ENCODE peak calls at places on chromosomes 12 and 14, in four cellular contexts. One of them, this sample, is unnamed.

GRCh38 chr12:67702136-67702535 is 53.6 kb downstream of the DYRK2 start:
- DNase-seq in HepG2: no peak
- DNase-seq in A549: no peak
- DNase-seq in HCT116: no peak
- DNase-seq in this sample: no peak

GRCh38 chr14:71322660-71323250 is 415.5 kb downstream of the PCNX1 start:
- DNase-seq in HCT116: no peak
- DNase-seq in A549: peak
- DNase-seq in HepG2: no peak
- DNase-seq in this sample: peak

GRCh38 chr12:116916714-116917114 is 6.0 kb downstream of the FBXW8 start:
- DNase-seq in HepG2: peak
- DNase-seq in HCT116: peak
- DNase-seq in A549: peak
- DNase-seq in this sample: peak

GRCh38 chr12:115035536-115036107 is 351.6 kb upstream of the TBX3 start:
- DNase-seq in HepG2: no peak
- DNase-seq in HCT116: no peak
- DNase-seq in A549: no peak
- DNase-seq in this sample: no peak

GRCh38 chr14:76768671-76769500 is 7.6 kb downstream of the VASH1 start:
- DNase-seq in HCT116: no peak
- DNase-seq in A549: no peak
- DNase-seq in HepG2: no peak
- DNase-seq in this sample: no peak

GRCh38 chr12:124595444-124595843 is 28.0 kb upstream of the NCOR2 start:
- DNase-seq in HCT116: no peak
- DNase-seq in HepG2: no peak
- DNase-seq in A549: no peak
- DNase-seq in this sample: no peak

GRCh38 chr12:24042651-24043050 is 93.2 kb upstream of the SOX5 start:
- DNase-seq in HepG2: peak
- DNase-seq in HCT116: no peak
- DNase-seq in A549: no peak
- DNase-seq in this sample: no peak

GRCh38 chr12:106978035-106978800 is 8.7 kb downstream of the MTERF2 start:
- DNase-seq in HepG2: peak
- DNase-seq in HCT116: no peak
- DNase-seq in A549: no peak
- DNase-seq in this sample: no peak

GRCh38 chr14:90924618-90925345 is 108.6 kb upstream of the TTC7B start:
- DNase-seq in HCT116: no peak
- DNase-seq in HepG2: no peak
- DNase-seq in A549: no peak
- DNase-seq in this sample: no peak

GRCh38 chr14:69204753-69205152 is 13.5 kb downstream of the EXD2 start:
- DNase-seq in A549: peak
- DNase-seq in HepG2: no peak
- DNase-seq in HCT116: no peak
- DNase-seq in this sample: no peak

GRCh38 chr12:15534322-15534721 is 212.0 kb downstream of the PTPRO start:
- DNase-seq in A549: no peak
- DNase-seq in HCT116: no peak
- DNase-seq in HepG2: no peak
- DNase-seq in this sample: peak

GRCh38 chr14:94020267-94020666 is 5.9 kb upstream of the OTUB2 start:
- DNase-seq in HepG2: no peak
- DNase-seq in HCT116: no peak
- DNase-seq in A549: no peak
- DNase-seq in this sample: no peak

GRCh38 chr12:92036771-92037453 is 108.7 kb downstream of the BTG1 start:
- DNase-seq in HCT116: no peak
- DNase-seq in A549: no peak
- DNase-seq in HepG2: no peak
- DNase-seq in this sample: no peak

GRCh38 chr12:103881261-103881660 is 40.2 kb upstream of the NT5DC3 start:
- DNase-seq in HCT116: no peak
- DNase-seq in A549: no peak
- DNase-seq in HepG2: peak
- DNase-seq in this sample: no peak

GRCh38 chr12:109458771-109459208 is 18.3 kb downstream of the KCTD10 start:
- DNase-seq in A549: no peak
- DNase-seq in HCT116: no peak
- DNase-seq in HepG2: no peak
- DNase-seq in this sample: no peak

GRCh38 chr14:53338192-53338591 is 185.1 kb upstream of the DDHD1 start:
- DNase-seq in HCT116: no peak
- DNase-seq in A549: no peak
- DNase-seq in HepG2: no peak
- DNase-seq in this sample: no peak

GRCh38 chr12:108734200-108734906 is 3.0 kb upstream of the CORO1C start:
- DNase-seq in A549: peak
- DNase-seq in HCT116: peak
- DNase-seq in HepG2: peak
- DNase-seq in this sample: peak

GRCh38 chr14:75268638-75269550 is 9.7 kb upstream of the FOS start:
- DNase-seq in HCT116: no peak
- DNase-seq in A549: no peak
- DNase-seq in HepG2: no peak
- DNase-seq in this sample: peak

GRCh38 chr12:6824962-6825381 is 3.2 kb upstream of the P3H3 start:
- DNase-seq in A549: no peak
- DNase-seq in HepG2: no peak
- DNase-seq in HCT116: no peak
- DNase-seq in this sample: no peak

GRCh38 chr14:104774453-104775072 is 21.0 kb downstream of the AKT1 start:
- DNase-seq in A549: no peak
- DNase-seq in HCT116: no peak
- DNase-seq in HepG2: no peak
- DNase-seq in this sample: no peak

GRCh38 chr12:122934722-122935121 is 31.5 kb downstream of the ABCB9 start:
- DNase-seq in HCT116: no peak
- DNase-seq in HepG2: no peak
- DNase-seq in A549: no peak
- DNase-seq in this sample: peak

GRCh38 chr12:16148938-16149337 is 128.5 kb downstream of the SLC15A5 start:
- DNase-seq in HCT116: no peak
- DNase-seq in A549: no peak
- DNase-seq in HepG2: no peak
- DNase-seq in this sample: peak

GRCh38 chr12:128792881-128793280 is 30.9 kb downstream of the SLC15A4 start:
- DNase-seq in A549: no peak
- DNase-seq in HepG2: no peak
- DNase-seq in HCT116: no peak
- DNase-seq in this sample: no peak

GRCh38 chr12:111404362-111405148 is 1.2 kb upstream of the SH2B3 start:
- DNase-seq in HepG2: peak
- DNase-seq in HCT116: no peak
- DNase-seq in A549: no peak
- DNase-seq in this sample: peak

GRCh38 chr12:38370311-38370710 is 53.7 kb downstream of the ALG10B start:
- DNase-seq in HCT116: no peak
- DNase-seq in HepG2: no peak
- DNase-seq in A549: no peak
- DNase-seq in this sample: no peak

GRCh38 chr12:74539765-74540526 is 2.3 kb downstream of the ATXN7L3B start:
- DNase-seq in A549: no peak
- DNase-seq in HepG2: no peak
- DNase-seq in HCT116: no peak
- DNase-seq in this sample: peak
- H3K4me3 ChIP-seq in A549: peak
- H3K4me3 ChIP-seq in HepG2: peak
- H3K4me3 ChIP-seq in HCT116: no peak
- H3K4me3 ChIP-seq in this sample: peak

GRCh38 chr12:82835217-82835616 is 148.5 kb downstream of the TMTC2 start:
- DNase-seq in HCT116: peak
- DNase-seq in HepG2: no peak
- DNase-seq in A549: no peak
- DNase-seq in this sample: no peak
- TF ChIP-seq MAX in HCT116: peak
- TF ChIP-seq MAX in HepG2: no peak
- TF ChIP-seq MAX in A549: no peak
- TF ChIP-seq MAX in this sample: no peak

GRCh38 chr14:63641473-63642228 is at the start of gene WDR89:
- DNase-seq in HepG2: peak
- DNase-seq in A549: peak
- DNase-seq in HCT116: peak
- DNase-seq in this sample: peak
- TF ChIP-seq POLR2A in HepG2: peak
- TF ChIP-seq POLR2A in A549: peak
- TF ChIP-seq POLR2A in HCT116: no peak
- TF ChIP-seq POLR2A in this sample: peak

DNA sequence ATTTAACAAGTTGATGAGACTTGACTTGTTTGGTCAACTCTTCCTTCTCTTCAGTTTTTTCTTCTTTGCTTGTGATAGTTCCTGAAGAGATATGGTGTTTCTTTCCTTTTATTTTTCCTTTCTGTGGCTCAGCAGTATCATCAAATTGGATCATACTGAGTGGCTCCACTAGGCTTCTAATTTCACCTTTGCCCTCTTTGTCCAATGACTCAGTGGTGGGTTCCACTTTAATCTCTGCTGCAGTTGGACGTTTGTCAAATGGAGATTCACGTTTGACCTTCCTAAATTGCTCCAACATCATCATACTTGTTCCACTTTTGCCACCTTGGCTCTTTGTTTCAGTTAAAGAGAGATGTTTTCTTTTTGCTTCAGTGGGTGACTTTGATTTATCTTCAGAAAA is 41.5 kb downstream of the FAM186A start:
- DNase-seq in HCT116: no peak
- DNase-seq in HepG2: no peak
- DNase-seq in A549: no peak
- DNase-seq in this sample: no peak
- H3K4me3 ChIP-seq in HCT116: no peak
- H3K4me3 ChIP-seq in HepG2: no peak
- H3K4me3 ChIP-seq in A549: no peak
- H3K4me3 ChIP-seq in this sample: no peak

GRCh38 chr14:103730490-103731035 is 15.0 kb downstream of the ZFYVE21 start:
- DNase-seq in HepG2: no peak
- DNase-seq in HCT116: no peak
- DNase-seq in A549: no peak
- DNase-seq in this sample: no peak
- TF ChIP-seq MAX in HepG2: no peak
- TF ChIP-seq MAX in HCT116: no peak
- TF ChIP-seq MAX in A549: no peak
- TF ChIP-seq MAX in this sample: no peak

This sample was measured in NB4.